ENCODE peak calls at places on chromosomes 7 and 10, in four cellular contexts. I is CD8-positive, alpha-beta T cell; E is IMR-90; V is uterus. F is an unnamed sample. For H3K27me3 and H3K4me1, the result is how much of the 10 kb centered on the place peaks cover.

GRCh38 chr10:132861884-132862461 is 76.0 kb upstream of the NKX6-2 start:
- DNase-seq in I (no peak), E (no peak), V (peak), F (no peak)

GRCh38 chr7:133484135-133484534 is 231.3 kb downstream of the EXOC4 start:
- DNase-seq in I (peak), E (no peak), V (no peak), F (no peak)

GRCh38 chr10:131870831-131871672 is 29.8 kb upstream of the PPP2R2D start:
- DNase-seq in I (no peak), E (peak), V (no peak), F (no peak)

GRCh38 chr10:110077436-110078120 is 69.8 kb downstream of the ADD3 start:
- DNase-seq in I (no peak), E (no peak), V (no peak), F (no peak)

GRCh38 chr10:18313146-18313542 is 172.9 kb downstream of the CACNB2 start:
- DNase-seq in I (no peak), E (no peak), V (no peak), F (no peak)

GRCh38 chr7:20104696-20105095 is 112.5 kb downstream of the MACC1 start:
- DNase-seq in I (no peak), E (no peak), V (no peak), F (no peak)

GRCh38 chr7:115707684-115708341 is 322.8 kb downstream of the TFEC start:
- DNase-seq in I (no peak), E (no peak), V (no peak), F (no peak)

GRCh38 chr10:71716406-71716805 is 3.2 kb downstream of the C10orf105 start:
- DNase-seq in I (no peak), E (no peak), V (no peak), F (no peak)

GRCh38 chr10:86168256-86168655 is 198.3 kb downstream of the GRID1 start:
- DNase-seq in I (no peak), E (no peak), V (no peak), F (no peak)

GRCh38 chr10:78362406-78363022 is 328.9 kb downstream of the RPS24 start:
- DNase-seq in I (peak), E (no peak), V (no peak), F (no peak)

GRCh38 chr10:23538968-23539367 is 100.1 kb downstream of the OTUD1 start:
- DNase-seq in I (no peak), E (no peak), V (no peak), F (no peak)

GRCh38 chr10:124674768-124675222 is 69.4 kb downstream of the FAM53B start:
- DNase-seq in I (no peak), E (no peak), V (no peak), F (no peak)

GRCh38 chr10:89954787-89955566 is 253.6 kb downstream of the KIF20B start:
- DNase-seq in I (no peak), E (no peak), V (no peak), F (no peak)

GRCh38 chr10:78781251-78781913 is 287.4 kb upstream of the ZMIZ1 start:
- DNase-seq in I (no peak), E (no peak), V (peak), F (no peak)

GRCh38 chr7:46557295-46557711 is 636.2 kb upstream of the IGFBP3 start:
- DNase-seq in I (no peak), E (no peak), V (peak), F (no peak)

GRCh38 chr10:126065751-126066150 is 169.4 kb downstream of the FANK1 start:
- DNase-seq in I (no peak), E (no peak), V (no peak), F (peak)

GRCh38 chr7:157516311-157516710 is 179.5 kb downstream of the DNAJB6 start:
- DNase-seq in I (peak), E (no peak), V (no peak), F (no peak)

GRCh38 chr10:26296351-26296750 is 79.8 kb downstream of the GAD2 start:
- DNase-seq in I (no peak), E (no peak), V (no peak), F (no peak)

GRCh38 chr7:91165846-91166230 is 98.4 kb upstream of the FZD1 start:
- DNase-seq in I (no peak), E (peak), V (no peak), F (no peak)

GRCh38 chr7:83065714-83066113 is 97.0 kb downstream of the PCLO start:
- DNase-seq in I (no peak), E (no peak), V (no peak), F (no peak)

GRCh38 chr7:114519215-114519614 is 104.6 kb downstream of the FOXP2 start:
- DNase-seq in I (no peak), E (no peak), V (no peak), F (no peak)

GRCh38 chr10:68604441-68604840 is 44.3 kb downstream of the TET1 start:
- DNase-seq in I (no peak), E (peak), V (no peak), F (no peak)

DNA sequence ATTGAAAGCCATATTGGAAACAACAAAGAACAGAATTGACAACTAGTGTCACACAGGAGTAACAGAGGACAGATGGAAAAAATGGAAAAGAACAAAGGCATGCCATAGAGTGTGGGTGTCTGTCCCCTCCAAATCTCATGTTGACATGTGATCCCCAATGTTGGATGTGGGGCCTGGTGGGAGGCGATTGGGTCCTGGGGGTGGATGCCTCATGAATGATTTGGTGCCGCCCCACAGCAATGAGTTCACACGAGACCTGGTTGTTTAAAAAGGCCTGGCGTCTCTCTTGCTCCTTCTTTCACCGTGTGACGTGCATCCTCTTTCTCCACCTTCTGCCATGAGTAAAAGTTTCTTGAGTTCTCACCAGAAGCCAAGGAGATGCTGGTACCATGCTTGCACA is 87.4 kb upstream of the GPR26 start:
- DNase-seq in I (no peak), E (no peak), V (no peak), F (no peak)
- H3K27me3 ChIP-seq in I (under half), E (under half), V (under half), F (under half)

GRCh38 chr10:80187465-80188409 is 17.6 kb downstream of the ANXA11 start:
- DNase-seq in I (peak), E (no peak), V (no peak), F (no peak)
- H3K4me1 ChIP-seq in I (half or more), E (under half), V (under half), F (under half)

DNA sequence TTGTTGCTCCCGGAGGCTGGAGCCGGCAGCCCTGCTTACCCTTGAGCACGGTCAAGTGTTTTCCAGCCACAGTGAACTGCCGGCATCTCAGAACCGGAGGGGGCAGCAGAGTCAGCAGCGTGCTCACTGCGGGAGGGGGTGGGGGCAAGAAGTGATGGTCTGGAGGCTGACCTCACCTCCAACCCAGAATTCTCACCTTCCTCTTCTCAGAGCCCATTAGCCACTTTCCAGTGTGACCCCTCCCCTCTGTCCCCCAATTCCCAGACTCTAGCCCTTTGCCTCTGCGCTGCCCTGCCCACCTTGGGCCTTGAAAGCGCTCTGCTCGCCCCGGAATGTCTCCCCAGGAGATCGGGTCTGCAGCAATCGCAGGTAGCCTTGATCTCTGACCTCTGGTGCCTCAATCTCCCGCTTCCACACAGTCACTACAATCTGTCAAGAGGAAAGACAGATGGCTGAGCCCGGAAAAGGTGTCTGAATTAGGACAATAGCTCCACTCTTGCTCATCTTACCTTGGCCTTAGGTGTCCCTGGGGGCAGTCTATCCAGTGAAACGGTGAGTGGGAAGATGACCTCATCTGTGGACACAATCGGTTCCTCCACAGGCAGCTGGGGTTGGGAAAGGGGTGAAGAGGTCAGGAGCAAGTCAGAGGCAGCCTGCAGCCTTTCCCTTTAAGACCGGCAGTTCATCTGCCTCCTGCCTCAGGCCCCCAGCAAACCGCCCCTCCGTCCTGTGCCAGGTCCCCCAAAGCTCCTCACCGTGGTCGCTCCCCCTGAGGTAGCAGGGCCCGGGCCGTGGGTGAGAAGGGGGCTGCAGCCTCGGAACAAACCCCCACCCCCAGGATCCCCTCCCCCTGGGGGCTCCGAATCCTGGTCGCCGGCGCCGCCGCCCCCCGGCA is 942 bp downstream of the TRAPPC14 start:
- DNase-seq in I (no peak), E (peak), V (peak), F (no peak)
- TF ChIP-seq CTCF in I (no peak), E (peak), V (no peak), F (no peak)

GRCh38 chr10:6537704-6538103 is 42.4 kb downstream of the PRKCQ start:
- DNase-seq in I (no peak), E (no peak), V (no peak), F (no peak)

GRCh38 chr10:6542999-6543430 is 37.1 kb downstream of the PRKCQ start:
- DNase-seq in I (peak), E (no peak), V (no peak), F (no peak)

DNA sequence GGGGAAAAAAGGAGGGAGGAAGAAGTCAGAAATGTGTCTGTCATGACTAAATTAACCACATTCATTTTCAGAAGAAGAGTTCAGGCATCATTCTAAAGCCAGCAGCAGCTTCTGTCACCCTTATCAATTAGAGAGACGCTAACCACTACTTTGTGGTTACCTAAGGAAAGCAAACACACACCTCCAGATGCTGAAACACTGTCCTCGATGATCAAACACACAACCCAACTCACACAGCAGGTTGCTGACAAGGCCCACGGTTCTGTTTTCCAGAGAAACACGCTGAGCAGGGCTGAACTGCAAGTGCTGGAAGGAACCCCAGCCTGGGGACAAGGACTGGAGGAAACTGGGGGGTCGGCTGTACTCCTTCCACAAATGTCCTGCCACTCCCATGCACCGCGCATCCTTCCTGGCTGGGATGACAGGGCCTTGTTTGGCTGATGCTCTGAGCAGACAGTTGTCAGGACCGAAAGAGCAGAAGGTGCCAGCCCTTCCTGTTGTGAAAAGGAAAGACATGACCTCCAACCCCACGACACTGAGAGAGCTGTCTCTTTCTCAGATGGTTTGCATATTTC is 36.6 kb downstream of the PRKCQ start:
- DNase-seq in I (peak), E (no peak), V (no peak), F (no peak)
- H3K27me3 ChIP-seq in I (under half), E (under half), V (under half), F (under half)

GRCh38 chr10:33215635-33216034 is 118.8 kb downstream of the NRP1 start:
- DNase-seq in I (no peak), E (no peak), V (no peak), F (no peak)
- H3K4me1 ChIP-seq in I (under half), E (under half), V (under half), F (under half)

F was measured in keratinocyte.